ENCODE peak calls at places on chromosomes 16 and 17, in seven cellular contexts. G is tibial nerve, Z is H1, Q is IMR-90, D is stomach, O is Peyer's patch, K is esophagus muscularis mucosa. C is an unnamed sample.

GRCh38 chr17:35612924-35613521 is 25.9 kb downstream of the AP2B1 start:
- DNase-seq in G (no peak), Z (peak; percentile 55), Q (peak; percentile 65), D (peak; percentile 44), O (peak; percentile 78), K (no peak), C (peak; percentile 19)

GRCh38 chr17:67992541-67993152 is 3.6 kb downstream of the C17orf58 start:
- DNase-seq in G (no peak), Z (no peak), Q (no peak), D (no peak), O (no peak), K (no peak), C (no peak)

GRCh38 chr16:79784007-79784406 is 183.5 kb upstream of the MAF start:
- DNase-seq in G (no peak), Z (no peak), Q (no peak), D (no peak), O (no peak), K (no peak), C (no peak)

GRCh38 chr16:79768594-79768993 is 168.1 kb upstream of the MAF start:
- DNase-seq in G (no peak), Z (no peak), Q (no peak), D (no peak), O (peak; percentile 52), K (no peak), C (no peak)

GRCh38 chr17:13940858-13941665 is 128.2 kb upstream of the COX10 start:
- DNase-seq in G (no peak), Z (no peak), Q (peak; percentile 32), D (no peak), O (no peak), K (no peak), C (no peak)

GRCh38 chr17:29586676-29587469 is 2.6 kb downstream of the GIT1 start:
- DNase-seq in G (no peak), Z (no peak), Q (no peak), D (no peak), O (no peak), K (no peak), C (no peak)

GRCh38 chr16:57840833-57841232 is 38.5 kb upstream of the KIFC3 start:
- DNase-seq in G (no peak), Z (no peak), Q (no peak), D (no peak), O (no peak), K (no peak), C (no peak)

GRCh38 chr16:70646260-70647241 is at the start of gene IL34:
- DNase-seq in G (no peak), Z (no peak), Q (no peak), D (no peak), O (no peak), K (no peak), C (no peak)

GRCh38 chr16:53732296-53732929 is 28.5 kb downstream of the FTO start:
- DNase-seq in G (no peak), Z (no peak), Q (peak; percentile 58), D (peak; percentile 53), O (no peak), K (no peak), C (no peak)

GRCh38 chr17:57462007-57462579 is 205.8 kb downstream of the MSI2 start:
- DNase-seq in G (no peak), Z (no peak), Q (no peak), D (no peak), O (no peak), K (no peak), C (no peak)

GRCh38 chr17:1942666-1943431 is 82.3 kb downstream of the RTN4RL1 start:
- DNase-seq in G (no peak), Z (no peak), Q (no peak), D (no peak), O (no peak), K (no peak), C (no peak)

GRCh38 chr17:82449136-82449882 is 1.2 kb downstream of the CYBC1 start:
- DNase-seq in G (no peak), Z (no peak), Q (no peak), D (peak; percentile 54), O (peak; percentile 96), K (no peak), C (no peak)

GRCh38 chr17:48143629-48144028 is 36.1 kb downstream of the SNX11 start:
- DNase-seq in G (no peak), Z (no peak), Q (no peak), D (no peak), O (no peak), K (no peak), C (no peak)

GRCh38 chr17:48244814-48245213 is 137.2 kb downstream of the SNX11 start:
- DNase-seq in G (no peak), Z (no peak), Q (no peak), D (no peak), O (no peak), K (no peak), C (no peak)

GRCh38 chr17:77778636-77779524 is 179.6 kb upstream of the TNRC6C start:
- DNase-seq in G (peak; percentile 27), Z (no peak), Q (no peak), D (peak; percentile 34), O (no peak), K (no peak), C (no peak)

GRCh38 chr17:81868674-81869220 is 2.4 kb downstream of the ARHGDIA start:
- DNase-seq in G (no peak), Z (no peak), Q (peak; percentile 88), D (no peak), O (peak; percentile 61), K (no peak), C (no peak)

GRCh38 chr16:19844945-19845641 is 39.6 kb downstream of the GPRC5B start:
- DNase-seq in G (no peak), Z (no peak), Q (peak; percentile 92), D (no peak), O (peak; percentile 43), K (no peak), C (peak; percentile 36)

GRCh38 chr16:85662036-85662812 is 26.5 kb downstream of the GINS2 start:
- DNase-seq in G (no peak), Z (no peak), Q (no peak), D (no peak), O (no peak), K (no peak), C (no peak)

GRCh38 chr16:67429053-67429798 is 1.7 kb upstream of the HSD11B2 start:
- DNase-seq in G (no peak), Z (no peak), Q (no peak), D (peak; percentile 40), O (peak; percentile 84), K (no peak), C (no peak)
- TF ChIP-seq POLR2A in G (no peak), Z (no peak), Q (no peak), D (no peak), O (peak; percentile 96), K (no peak), C (no peak)

GRCh38 chr17:16285646-16286008 is 67.6 kb downstream of the CENPV start:
- DNase-seq in G (no peak), Z (no peak), Q (no peak), D (no peak), O (no peak), K (no peak), C (no peak)
- H3K4me3 ChIP-seq in G (no peak overlapping the region), Z (peak overlapping the region; percentile 40), Q (no peak overlapping the region), D (peak overlapping the region; percentile 13), O (peak overlapping the region; percentile 31), K (peak overlapping the region; percentile 41), C (no peak overlapping the region)

GRCh38 chr17:64506201-64506575 is at the start of gene DDX5:
- DNase-seq in G (peak; percentile 93), Z (peak; percentile 96), Q (peak; percentile 94), D (peak; percentile 98), O (peak; percentile 99), K (peak; percentile 100), C (peak; percentile 99)

GRCh38 chr17:64503341-64503740 is 2.7 kb downstream of the DDX5 start:
- DNase-seq in G (no peak), Z (no peak), Q (no peak), D (no peak), O (no peak), K (no peak), C (no peak)

GRCh38 chr17:64503821-64504768 is 2.0 kb downstream of the DDX5 start:
- DNase-seq in G (no peak), Z (no peak), Q (no peak), D (no peak), O (no peak), K (no peak), C (no peak)

GRCh38 chr17:64505320-64506200 is 529 bp downstream of the DDX5 start:
- DNase-seq in G (peak; percentile 87), Z (peak; percentile 74), Q (peak; percentile 82), D (peak; percentile 94), O (peak; percentile 96), K (peak; percentile 97), C (peak; percentile 98)

GRCh38 chr17:64504769-64505319 is 1.2 kb downstream of the DDX5 start:
- DNase-seq in G (no peak), Z (no peak), Q (peak; percentile 75), D (no peak), O (no peak), K (no peak), C (no peak)
- TF ChIP-seq POLR2A in G (no peak), Z (no peak), Q (no peak), D (no peak), O (no peak), K (no peak), C (no peak)

DNA sequence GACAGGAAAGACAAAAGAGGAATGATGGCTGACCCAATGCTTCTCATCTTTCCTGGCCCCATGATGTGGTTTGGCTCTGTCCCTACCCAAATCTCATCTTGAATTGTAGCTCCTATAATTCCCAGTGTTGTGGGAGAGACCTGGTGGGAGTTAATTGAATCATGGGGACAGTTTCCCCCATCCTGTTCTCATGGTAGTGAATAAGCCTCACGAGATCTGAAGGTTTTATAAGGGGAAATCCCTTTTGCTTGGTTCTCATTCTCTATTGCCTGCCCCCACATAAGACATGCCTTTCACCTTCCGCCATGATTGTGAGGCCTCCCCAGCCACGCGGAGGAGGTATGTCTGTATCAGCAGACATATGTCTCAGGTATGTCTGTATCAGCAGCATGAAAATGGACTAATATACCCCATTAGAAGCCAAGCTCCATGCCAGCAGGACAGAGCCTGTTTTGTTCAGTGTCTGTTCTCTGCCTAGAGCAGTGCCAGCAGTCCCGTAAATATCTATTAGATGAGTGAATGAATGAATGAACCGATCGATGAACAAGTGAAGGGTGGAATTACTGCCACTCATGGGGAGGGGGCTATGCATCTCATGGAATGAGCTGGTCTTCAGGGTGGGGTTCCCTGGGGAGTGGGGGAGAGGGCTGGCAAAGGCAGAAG is 304.4 kb downstream of the SOX9 start:
- DNase-seq in G (no peak), Z (no peak), Q (no peak), D (no peak), O (no peak), K (no peak), C (no peak)
- H3K4me3 ChIP-seq in G (no peak overlapping the region), Z (no peak overlapping the region), Q (no peak overlapping the region), D (no peak overlapping the region), O (no peak overlapping the region), K (no peak overlapping the region), C (no peak overlapping the region)

C was measured in lower leg skin.